ENCODE peak calls at places on chromosomes 11 and 22, in five cellular contexts. One of them, this sample, is unnamed.

GRCh38 chr11:76590631-76590950 is 80.0 kb downstream of the LRRC32 start:
- DNase-seq in H9: no peak
- DNase-seq in trophoblast cell: no peak
- DNase-seq in H1: no peak
- DNase-seq in neuronal stem cell: no peak
- DNase-seq in this sample: no peak

GRCh38 chr22:39528080-39528661 is 4.4 kb downstream of the RPS19BP1 start:
- DNase-seq in neuronal stem cell: no peak
- DNase-seq in H1: no peak
- DNase-seq in trophoblast cell: peak
- DNase-seq in H9: no peak
- DNase-seq in this sample: peak

GRCh38 chr11:118005224-118006152 is 19.3 kb downstream of the IL10RA start:
- DNase-seq in H1: peak
- DNase-seq in trophoblast cell: no peak
- DNase-seq in H9: no peak
- DNase-seq in neuronal stem cell: no peak
- DNase-seq in this sample: no peak

GRCh38 chr11:64151337-64151736 is 14.6 kb downstream of the MACROD1 start:
- DNase-seq in trophoblast cell: no peak
- DNase-seq in H9: no peak
- DNase-seq in neuronal stem cell: no peak
- DNase-seq in H1: no peak
- DNase-seq in this sample: no peak

GRCh38 chr11:79311461-79311860 is 129.4 kb downstream of the TENM4 start:
- DNase-seq in H1: no peak
- DNase-seq in neuronal stem cell: no peak
- DNase-seq in trophoblast cell: no peak
- DNase-seq in H9: no peak
- DNase-seq in this sample: no peak

GRCh38 chr11:63937713-63938480 is 905 bp upstream of the NAA40 start:
- DNase-seq in neuronal stem cell: no peak
- DNase-seq in H1: peak
- DNase-seq in H9: peak
- DNase-seq in trophoblast cell: peak
- DNase-seq in this sample: no peak

GRCh38 chr11:122850076-122850631 is 11.9 kb downstream of the CRTAM start:
- DNase-seq in trophoblast cell: peak
- DNase-seq in H1: no peak
- DNase-seq in neuronal stem cell: no peak
- DNase-seq in H9: peak
- DNase-seq in this sample: peak

GRCh38 chr22:38148252-38148651 is 33.4 kb downstream of the PLA2G6 start:
- DNase-seq in trophoblast cell: peak
- DNase-seq in neuronal stem cell: no peak
- DNase-seq in H9: no peak
- DNase-seq in H1: no peak
- DNase-seq in this sample: peak

GRCh38 chr11:77069336-77069968 is 2.7 kb downstream of the CAPN5 start:
- DNase-seq in neuronal stem cell: no peak
- DNase-seq in trophoblast cell: no peak
- DNase-seq in H1: no peak
- DNase-seq in H9: peak
- DNase-seq in this sample: no peak

GRCh38 chr11:75878968-75879367 is 64.0 kb downstream of the UVRAG start:
- DNase-seq in H1: no peak
- DNase-seq in H9: no peak
- DNase-seq in trophoblast cell: no peak
- DNase-seq in neuronal stem cell: no peak
- DNase-seq in this sample: no peak

GRCh38 chr11:75673977-75674582 is 5.2 kb upstream of the MAP6 start:
- DNase-seq in trophoblast cell: peak
- DNase-seq in H9: no peak
- DNase-seq in neuronal stem cell: no peak
- DNase-seq in H1: no peak
- DNase-seq in this sample: peak

GRCh38 chr11:130037058-130037457 is 32.6 kb upstream of the APLP2 start:
- DNase-seq in H1: no peak
- DNase-seq in neuronal stem cell: no peak
- DNase-seq in H9: no peak
- DNase-seq in trophoblast cell: no peak
- DNase-seq in this sample: peak

GRCh38 chr11:61516675-61517516 is 8.3 kb downstream of the LRRC10B start:
- DNase-seq in neuronal stem cell: peak
- DNase-seq in trophoblast cell: no peak
- DNase-seq in H1: peak
- DNase-seq in H9: peak
- DNase-seq in this sample: peak

GRCh38 chr11:61516191-61516590 is 7.6 kb downstream of the LRRC10B start:
- DNase-seq in trophoblast cell: no peak
- DNase-seq in H1: peak
- DNase-seq in H9: peak
- DNase-seq in neuronal stem cell: no peak
- DNase-seq in this sample: no peak

GRCh38 chr11:61515686-61516085 is 7.1 kb downstream of the LRRC10B start:
- DNase-seq in H9: peak
- DNase-seq in neuronal stem cell: no peak
- DNase-seq in H1: no peak
- DNase-seq in trophoblast cell: no peak
- DNase-seq in this sample: no peak

GRCh38 chr11:61514050-61514917 is 5.7 kb downstream of the LRRC10B start:
- DNase-seq in neuronal stem cell: no peak
- DNase-seq in trophoblast cell: peak
- DNase-seq in H9: peak
- DNase-seq in H1: no peak
- DNase-seq in this sample: no peak

GRCh38 chr11:61518032-61518795 is 9.7 kb downstream of the LRRC10B start:
- DNase-seq in neuronal stem cell: no peak
- DNase-seq in H9: no peak
- DNase-seq in H1: no peak
- DNase-seq in trophoblast cell: no peak
- DNase-seq in this sample: no peak
- H2BK12ac ChIP-seq in neuronal stem cell: no peak
- H2BK12ac ChIP-seq in H9: no peak
- H2BK12ac ChIP-seq in H1: peak
- H2BK12ac ChIP-seq in trophoblast cell: no peak
- H2BK12ac ChIP-seq in this sample: no peak

GRCh38 chr11:120395778-120396177 is 59.6 kb downstream of the ARHGEF12 start:
- DNase-seq in H9: no peak
- DNase-seq in neuronal stem cell: no peak
- DNase-seq in H1: no peak
- DNase-seq in trophoblast cell: no peak
- DNase-seq in this sample: no peak

GRCh38 chr11:120401506-120401905 is 65.3 kb downstream of the ARHGEF12 start:
- DNase-seq in H9: no peak
- DNase-seq in H1: no peak
- DNase-seq in neuronal stem cell: no peak
- DNase-seq in trophoblast cell: no peak
- DNase-seq in this sample: peak

GRCh38 chr11:120400564-120401364 is 64.6 kb downstream of the ARHGEF12 start:
- DNase-seq in trophoblast cell: peak
- DNase-seq in H1: no peak
- DNase-seq in H9: no peak
- DNase-seq in neuronal stem cell: no peak
- DNase-seq in this sample: peak

GRCh38 chr11:120398184-120398583 is 62.0 kb downstream of the ARHGEF12 start:
- DNase-seq in neuronal stem cell: no peak
- DNase-seq in H9: no peak
- DNase-seq in H1: no peak
- DNase-seq in trophoblast cell: no peak
- DNase-seq in this sample: no peak

GRCh38 chr11:120399312-120399711 is 63.1 kb downstream of the ARHGEF12 start:
- DNase-seq in neuronal stem cell: no peak
- DNase-seq in H9: no peak
- DNase-seq in trophoblast cell: no peak
- DNase-seq in H1: no peak
- DNase-seq in this sample: no peak
- H2BK5ac ChIP-seq in neuronal stem cell: no peak
- H2BK5ac ChIP-seq in H9: no peak
- H2BK5ac ChIP-seq in trophoblast cell: no peak
- H2BK5ac ChIP-seq in H1: no peak
- H2BK5ac ChIP-seq in this sample: no peak

DNA sequence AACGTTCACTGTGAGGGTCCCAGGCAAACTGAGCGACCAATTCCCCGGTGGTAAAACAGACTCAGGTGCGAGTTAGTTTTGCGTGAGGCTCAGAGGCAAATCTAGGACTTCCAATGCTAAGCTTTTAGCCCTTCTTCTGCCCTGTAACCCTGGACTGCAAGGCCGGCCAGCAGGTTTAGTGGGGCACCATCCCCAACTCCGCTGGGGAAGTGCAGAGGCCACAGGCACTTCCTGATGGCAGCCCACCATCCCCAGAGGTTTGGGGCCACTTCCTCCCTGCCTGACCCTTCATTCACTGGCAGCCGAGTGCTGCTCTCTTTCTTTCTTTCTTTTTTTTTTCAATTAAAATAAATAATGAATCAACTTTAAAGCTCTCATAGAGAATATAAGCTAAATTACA is 124.6 kb upstream of the B3GAT1 start:
- DNase-seq in neuronal stem cell: no peak
- DNase-seq in H9: no peak
- DNase-seq in H1: peak
- DNase-seq in trophoblast cell: no peak
- DNase-seq in this sample: no peak
- H2BK12ac ChIP-seq in neuronal stem cell: no peak
- H2BK12ac ChIP-seq in H9: no peak
- H2BK12ac ChIP-seq in H1: no peak
- H2BK12ac ChIP-seq in trophoblast cell: no peak
- H2BK12ac ChIP-seq in this sample: no peak

GRCh38 chr11:16926868-16927267 is 87.3 kb downstream of the PLEKHA7 start:
- DNase-seq in neuronal stem cell: no peak
- DNase-seq in H1: no peak
- DNase-seq in H9: no peak
- DNase-seq in trophoblast cell: no peak
- DNase-seq in this sample: no peak
- H2BK5ac ChIP-seq in neuronal stem cell: no peak
- H2BK5ac ChIP-seq in H1: no peak
- H2BK5ac ChIP-seq in H9: no peak
- H2BK5ac ChIP-seq in trophoblast cell: peak
- H2BK5ac ChIP-seq in this sample: no peak

GRCh38 chr11:48108231-48109045 is 108.2 kb upstream of the OR4B1 start:
- DNase-seq in neuronal stem cell: no peak
- DNase-seq in trophoblast cell: no peak
- DNase-seq in H9: no peak
- DNase-seq in H1: peak
- DNase-seq in this sample: no peak
- H2BK12ac ChIP-seq in neuronal stem cell: no peak
- H2BK12ac ChIP-seq in trophoblast cell: no peak
- H2BK12ac ChIP-seq in H9: no peak
- H2BK12ac ChIP-seq in H1: peak
- H2BK12ac ChIP-seq in this sample: peak

GRCh38 chr22:24686280-24686679 is 83.3 kb downstream of the GGT1 start:
- DNase-seq in H1: no peak
- DNase-seq in trophoblast cell: no peak
- DNase-seq in H9: no peak
- DNase-seq in neuronal stem cell: no peak
- DNase-seq in this sample: no peak
- H2BK5ac ChIP-seq in H1: no peak
- H2BK5ac ChIP-seq in trophoblast cell: no peak
- H2BK5ac ChIP-seq in H9: no peak
- H2BK5ac ChIP-seq in neuronal stem cell: no peak
- H2BK5ac ChIP-seq in this sample: no peak

DNA sequence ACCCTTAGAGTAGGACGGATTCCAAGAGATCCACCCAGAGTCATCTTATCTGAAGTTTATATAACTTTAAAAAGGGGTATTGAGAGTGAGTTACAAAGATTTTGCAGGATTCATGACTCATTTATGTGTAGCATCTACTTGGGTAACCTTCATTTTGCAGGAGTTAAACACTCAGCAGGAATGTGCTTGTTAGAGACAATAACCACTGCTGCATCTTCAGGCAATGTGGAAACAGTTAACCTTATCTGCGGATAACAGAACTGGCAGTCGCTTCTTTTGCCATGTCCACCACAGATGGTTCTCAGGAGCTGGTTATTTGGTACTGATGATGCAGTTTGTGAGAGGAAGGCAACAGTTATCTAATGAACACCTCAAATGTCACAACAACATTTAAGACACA is 417.9 kb upstream of the DDI1 start:
- DNase-seq in neuronal stem cell: no peak
- DNase-seq in H9: no peak
- DNase-seq in trophoblast cell: no peak
- DNase-seq in H1: no peak
- DNase-seq in this sample: peak
- H2BK12ac ChIP-seq in neuronal stem cell: no peak
- H2BK12ac ChIP-seq in H9: no peak
- H2BK12ac ChIP-seq in trophoblast cell: no peak
- H2BK12ac ChIP-seq in H1: no peak
- H2BK12ac ChIP-seq in this sample: no peak

This sample was measured in mesenchymal stem cell.